ENCODE peak calls at places on chromosomes 7 and 10, in nine cellular contexts. R is lower leg skin, P is fibroblast of pulmonary artery, S is left ventricle myocardium inferior, E is right atrium auricular region, L is neural progenitor cell, Z is astrocyte of the spinal cord, Q is fibroblast of lung, I is AG04450. U is an unnamed sample.

GRCh38 chr7:116786791-116787443 is 75.5 kb upstream of the CAPZA2 start:
- DNase-seq in I (no peak), L (peak), P (peak), Z (peak), Q (peak), E (no peak), R (no peak), S (no peak), U (no peak)

GRCh38 chr7:69599211-69599878 is 1.1 kb downstream of the AUTS2 start:
- DNase-seq in I (no peak), Q (peak), P (no peak), E (no peak), L (peak), S (no peak), R (no peak), Z (no peak), U (no peak)

GRCh38 chr10:67695555-67695954 is 440 bp downstream of the CTNNA3 start:
- DNase-seq in Z (no peak), Q (no peak), L (no peak), R (no peak), E (no peak), P (no peak), I (no peak), S (no peak), U (no peak)

GRCh38 chr7:56046728-56047445 is 4.4 kb downstream of the PSPH start:
- DNase-seq in S (no peak), Q (peak), Z (peak), P (peak), I (peak), R (no peak), L (peak), E (no peak), U (peak)

GRCh38 chr10:69721690-69722310 is 79.9 kb upstream of the COL13A1 start:
- DNase-seq in Q (peak), I (no peak), L (peak), E (no peak), S (peak), R (no peak), Z (peak), P (peak), U (no peak)

GRCh38 chr10:66747451-66747850 is 178.4 kb upstream of the LRRTM3 start:
- DNase-seq in L (no peak), Q (peak), I (peak), S (no peak), R (no peak), Z (peak), E (no peak), P (peak), U (peak)

GRCh38 chr7:25002826-25003225 is 22.8 kb upstream of the OSBPL3 start:
- DNase-seq in Z (no peak), R (no peak), P (no peak), E (no peak), I (no peak), S (no peak), L (no peak), Q (no peak), U (no peak)

GRCh38 chr10:105727131-105727530 is 1086.0 kb downstream of the SORCS3 start:
- DNase-seq in Q (no peak), S (no peak), R (no peak), L (no peak), Z (no peak), E (no peak), I (no peak), P (no peak), U (no peak)

GRCh38 chr7:149302222-149302621 is 40.2 kb downstream of the ZNF783 start:
- DNase-seq in E (peak), P (no peak), R (no peak), Q (no peak), S (no peak), L (no peak), I (no peak), Z (no peak), U (no peak)

GRCh38 chr10:9944690-9945089 is 1073.0 kb upstream of the CELF2 start:
- DNase-seq in P (no peak), I (no peak), Q (no peak), Z (no peak), S (no peak), E (no peak), L (no peak), R (no peak), U (no peak)

GRCh38 chr10:72316386-72316700 is 38.4 kb downstream of the DNAJB12 start:
- DNase-seq in S (no peak), E (no peak), Q (no peak), I (no peak), Z (no peak), L (no peak), P (no peak), R (no peak), U (no peak)

GRCh38 chr10:72735288-72735926 is 43.5 kb downstream of the MCU start:
- DNase-seq in P (no peak), E (no peak), Q (no peak), Z (no peak), R (no peak), L (no peak), S (no peak), I (no peak), U (no peak)

GRCh38 chr10:15069230-15069629 is 19.3 kb downstream of the ACBD7 start:
- DNase-seq in S (no peak), P (no peak), R (no peak), Z (no peak), E (no peak), L (no peak), I (no peak), Q (no peak), U (no peak)

GRCh38 chr7:100130608-100131453 is 4.1 kb downstream of the MBLAC1 start:
- DNase-seq in Q (peak), I (no peak), L (peak), R (peak), S (peak), P (peak), Z (peak), E (peak), U (no peak)

GRCh38 chr7:360454-361100 is 70.6 kb downstream of the FOXL3 start:
- DNase-seq in R (no peak), Z (no peak), L (peak), Q (no peak), I (no peak), S (peak), P (no peak), E (no peak), U (no peak)

GRCh38 chr10:6916601-6917000 is 336.5 kb upstream of the PRKCQ start:
- DNase-seq in E (no peak), R (no peak), P (no peak), Q (peak), I (no peak), S (no peak), Z (no peak), L (no peak), U (no peak)

GRCh38 chr7:79786187-79786586 is 332.7 kb upstream of the MAGI2 start:
- DNase-seq in I (no peak), R (no peak), Q (no peak), S (no peak), P (no peak), L (no peak), E (no peak), Z (no peak), U (no peak)

GRCh38 chr7:124686543-124687161 is 78.9 kb downstream of the GPR37 start:
- DNase-seq in P (no peak), L (no peak), S (no peak), Z (no peak), Q (no peak), R (no peak), I (no peak), E (no peak), U (no peak)

GRCh38 chr7:140417456-140418155 is 13.7 kb downstream of the RAB19 start:
- DNase-seq in E (no peak), P (no peak), L (no peak), S (no peak), Z (no peak), R (no peak), I (no peak), Q (no peak), U (no peak)

GRCh38 chr10:10977978-10978377 is 39.7 kb upstream of the CELF2 start:
- DNase-seq in L (no peak), E (no peak), R (no peak), Z (no peak), I (peak), Q (no peak), P (peak), S (no peak), U (no peak)

GRCh38 chr7:144784943-144785342 is 50.9 kb downstream of the TPK1 start:
- DNase-seq in S (no peak), E (peak), I (no peak), L (no peak), Q (no peak), P (peak), R (no peak), Z (no peak), U (no peak)

GRCh38 chr10:124321433-124322072 is 97.2 kb downstream of the OAT start:
- DNase-seq in E (no peak), R (peak), L (no peak), S (no peak), Q (no peak), P (no peak), I (no peak), Z (no peak), U (no peak)

GRCh38 chr7:44391171-44391570 is 65.8 kb upstream of the CAMK2B start:
- DNase-seq in R (peak), Z (no peak), Q (no peak), I (no peak), P (no peak), L (no peak), S (no peak), E (peak), U (no peak)

GRCh38 chr10:93680414-93681047 is 21.9 kb downstream of the FRA10AC1 start:
- DNase-seq in S (no peak), L (peak), I (no peak), R (no peak), P (peak), Z (peak), Q (peak), E (no peak), U (peak)

GRCh38 chr10:112519129-112519761 is 72.2 kb downstream of the VTI1A start:
- DNase-seq in I (no peak), P (no peak), L (no peak), Z (no peak), Q (no peak), S (no peak), E (no peak), R (no peak), U (no peak)

GRCh38 chr7:36303202-36304098 is 86.2 kb upstream of the ANLN start:
- DNase-seq in Q (peak), E (peak), R (peak), I (peak), L (peak), P (peak), S (peak), Z (peak), U (no peak)

GRCh38 chr7:139981533-139981932 is 81.2 kb downstream of the PARP12 start:
- DNase-seq in R (no peak), E (no peak), L (peak), Z (no peak), S (no peak), Q (no peak), P (no peak), I (no peak), U (no peak)

GRCh38 chr7:8147004-8147403 is 115.0 kb downstream of the ICA1 start:
- DNase-seq in I (no peak), Q (no peak), L (peak), S (no peak), E (no peak), Z (no peak), R (no peak), P (no peak), U (no peak)

GRCh38 chr7:64180989-64181388 is 26.0 kb upstream of the ZNF735 start:
- DNase-seq in L (no peak), E (no peak), Q (peak), S (no peak), I (no peak), P (peak), Z (no peak), R (no peak), U (no peak)

GRCh38 chr7:45921699-45922519 is 837 bp upstream of the IGFBP3 start:
- DNase-seq in Z (peak), I (no peak), P (peak), L (peak), Q (peak), S (peak), E (peak), R (peak), U (peak)

GRCh38 chr7:45921381-45921698 is 268 bp upstream of the IGFBP3 start:
- DNase-seq in E (no peak), Z (peak), R (no peak), L (no peak), Q (no peak), I (no peak), P (no peak), S (no peak), U (no peak)

GRCh38 chr7:45923290-45923689 is 2.2 kb upstream of the IGFBP3 start:
- DNase-seq in E (peak), I (no peak), S (peak), P (peak), Z (peak), L (peak), Q (peak), R (peak), U (no peak)

GRCh38 chr7:45923818-45924217 is 2.7 kb upstream of the IGFBP3 start:
- DNase-seq in Z (no peak), P (no peak), S (no peak), L (peak), R (no peak), E (peak), Q (no peak), I (no peak), U (no peak)

GRCh38 chr7:45922810-45923209 is 1.7 kb upstream of the IGFBP3 start:
- DNase-seq in S (no peak), P (peak), E (peak), I (no peak), L (peak), R (no peak), Z (no peak), Q (peak), U (no peak)
- H3K4me3 ChIP-seq in S (peak), P (peak), E (peak), I (peak), L (peak), R (no peak), Z (peak), Q (peak), U (peak)

GRCh38 chr10:111207525-111207924 is 130.7 kb downstream of the ADRA2A start:
- DNase-seq in Q (no peak), Z (no peak), S (no peak), P (no peak), I (no peak), L (peak), R (no peak), E (no peak), U (peak)
- TF ChIP-seq CTCF in Q (no peak), Z (no peak), S (peak), P (no peak), I (peak), L (peak), R (no peak), E (no peak), U (peak)

GRCh38 chr7:151125835-151126481 is 39.7 kb downstream of the AGAP3 start:
- DNase-seq in I (no peak), R (no peak), E (no peak), Z (peak), S (no peak), L (peak), Q (peak), P (no peak), U (no peak)
- H3K4me3 ChIP-seq in I (peak), R (no peak), E (peak), Z (peak), S (peak), L (peak), Q (peak), P (no peak), U (no peak)

DNA sequence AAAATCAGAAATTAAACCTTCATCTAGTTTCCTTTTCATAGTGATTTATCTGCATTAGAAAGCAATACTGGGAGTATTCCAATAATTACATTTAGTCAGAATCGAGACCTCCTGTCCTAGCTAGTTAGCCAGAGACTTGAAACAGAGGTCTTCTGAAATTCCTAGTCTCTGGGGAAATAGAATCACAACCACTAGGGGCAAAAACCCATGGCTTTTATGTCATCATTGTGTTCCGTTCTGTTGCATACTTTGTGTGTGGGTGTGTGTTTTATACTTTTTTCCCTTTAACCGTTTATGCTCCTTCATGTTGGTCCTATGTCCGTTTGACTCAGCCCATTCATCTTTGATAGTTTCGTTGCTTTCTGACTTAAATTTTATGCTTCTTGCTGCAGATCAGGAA is 79.8 kb downstream of the RALA start:
- DNase-seq in E (no peak), S (no peak), Q (no peak), Z (no peak), R (no peak), I (no peak), P (peak), L (no peak), U (no peak)
- TF ChIP-seq CTCF in E (no peak), S (no peak), Q (peak), Z (peak), R (no peak), I (peak), P (peak), L (peak), U (peak)

GRCh38 chr7:155809332-155809946 is 2.8 kb downstream of the SHH start:
- DNase-seq in Z (no peak), S (no peak), R (no peak), L (peak), P (no peak), Q (no peak), I (no peak), E (no peak), U (no peak)
- H3K4me3 ChIP-seq in Z (no peak), S (peak), R (no peak), L (peak), P (peak), Q (no peak), I (no peak), E (peak), U (peak)

DNA sequence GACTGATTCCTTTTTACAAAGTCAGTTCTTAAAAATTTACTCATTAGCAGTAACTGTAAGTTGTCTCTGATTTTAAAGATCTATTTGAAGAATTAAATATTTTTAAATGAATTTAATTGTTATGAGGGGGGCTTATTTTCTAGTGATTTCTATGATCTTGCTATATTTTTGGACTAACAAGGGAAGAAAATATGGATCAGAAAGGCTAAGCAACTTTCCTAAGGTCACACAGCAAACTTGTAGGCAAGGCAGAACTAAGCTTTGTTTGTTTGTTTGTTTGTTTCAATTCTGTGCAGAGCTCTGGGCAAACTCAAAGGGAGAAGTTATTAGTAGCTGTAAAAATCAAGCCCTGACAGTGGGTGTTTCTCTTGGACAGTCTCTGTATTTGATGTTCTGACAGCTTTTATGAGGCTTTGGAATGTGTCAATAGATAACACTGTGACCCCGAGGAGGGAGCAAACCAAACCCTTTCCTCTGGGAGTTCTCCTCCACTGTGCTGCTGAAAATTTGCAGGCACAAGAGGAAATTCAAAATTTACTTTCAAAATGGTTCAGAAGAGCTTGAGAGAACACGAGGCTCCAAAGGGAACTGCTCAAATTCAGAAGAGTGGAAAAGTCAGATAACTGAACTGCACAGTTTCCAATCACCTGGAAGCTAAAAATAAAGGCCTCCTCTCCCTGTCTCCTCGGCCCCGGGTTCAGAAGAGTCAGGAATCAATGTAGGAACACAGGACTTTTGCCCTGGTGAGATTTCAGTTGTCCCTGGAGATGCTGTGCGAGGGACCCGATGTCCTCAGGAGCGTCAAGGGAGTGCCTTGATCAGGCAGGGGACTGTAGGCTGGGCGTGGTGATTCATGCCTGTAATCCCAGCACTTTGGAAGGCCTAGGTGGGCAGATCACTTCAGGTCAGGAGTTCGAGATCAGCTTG is 325.7 kb downstream of the GATA3 start:
- DNase-seq in Q (no peak), I (no peak), S (no peak), L (no peak), E (no peak), P (no peak), R (no peak), Z (no peak), U (no peak)
- TF ChIP-seq CTCF in Q (no peak), I (no peak), S (no peak), L (no peak), E (no peak), P (no peak), R (no peak), Z (no peak), U (no peak)

GRCh38 chr10:130607386-130607785 is 471.2 kb downstream of the GLRX3 start:
- DNase-seq in S (no peak), Z (no peak), I (no peak), P (no peak), Q (no peak), E (no peak), R (no peak), L (no peak), U (no peak)
- H3K4me3 ChIP-seq in S (no peak), Z (no peak), I (no peak), P (no peak), Q (no peak), E (no peak), R (no peak), L (no peak), U (no peak)